ENCODE peak calls at places on chromosomes 1 and 21, in five cellular contexts. I is H1, D is K562, A is GM12878, Q is GM12891. U is an unnamed sample.

GRCh38 chr1:53378932-53379661 is 51.2 kb upstream of the LRP8 start:
- DNase-seq in Q (no peak), A (no peak), I (peak), D (no peak), U (no peak)

GRCh38 chr1:42658880-42659337 is 686 bp downstream of the PPIH start:
- DNase-seq in A (no peak), I (no peak), Q (no peak), D (no peak), U (no peak)

GRCh38 chr1:232628335-232629214 is 1.4 kb downstream of the SIPA1L2 start:
- DNase-seq in I (no peak), Q (no peak), A (no peak), D (no peak), U (no peak)

GRCh38 chr21:31136891-31137290 is 98.6 kb upstream of the KRTAP19-8 start:
- DNase-seq in D (peak), Q (no peak), I (no peak), A (peak), U (no peak)

GRCh38 chr21:39595465-39595864 is 17.3 kb upstream of the B3GALT5 start:
- DNase-seq in Q (no peak), I (no peak), A (no peak), D (no peak), U (no peak)

GRCh38 chr1:214476958-214477870 is 74.2 kb downstream of the PTPN14 start:
- DNase-seq in Q (no peak), D (no peak), I (no peak), A (no peak), U (no peak)

GRCh38 chr21:46454634-46455390 is 3.9 kb upstream of the DIP2A start:
- DNase-seq in A (no peak), I (no peak), D (no peak), Q (no peak), U (no peak)

GRCh38 chr1:17538010-17538409 is 1.5 kb upstream of the ARHGEF10L start:
- DNase-seq in D (no peak), A (no peak), I (no peak), Q (no peak), U (no peak)

GRCh38 chr1:153770812-153771211 is 4.4 kb upstream of the SLC27A3 start:
- DNase-seq in Q (no peak), D (no peak), A (no peak), I (no peak), U (no peak)

GRCh38 chr1:236155841-236156503 is 13.6 kb downstream of the GPR137B start:
- DNase-seq in A (no peak), I (no peak), Q (no peak), D (no peak), U (no peak)

GRCh38 chr1:93080424-93080823 is 1.3 kb downstream of the MTF2 start:
- DNase-seq in Q (peak), A (peak), D (peak), I (no peak), U (no peak)
- TF ChIP-seq TAF1 in Q (no peak), A (no peak), D (no peak), I (no peak), U (no peak)

GRCh38 chr1:38870996-38871395 is 2.2 kb downstream of the MYCBP start:
- DNase-seq in D (no peak), Q (no peak), A (no peak), I (no peak), U (no peak)

GRCh38 chr1:38875811-38876210 is 2.7 kb upstream of the MYCBP start:
- DNase-seq in I (no peak), A (no peak), Q (no peak), D (no peak), U (no peak)

GRCh38 chr1:38872401-38873026 is 634 bp downstream of the MYCBP start:
- DNase-seq in D (peak), I (no peak), A (no peak), Q (peak), U (no peak)

DNA sequence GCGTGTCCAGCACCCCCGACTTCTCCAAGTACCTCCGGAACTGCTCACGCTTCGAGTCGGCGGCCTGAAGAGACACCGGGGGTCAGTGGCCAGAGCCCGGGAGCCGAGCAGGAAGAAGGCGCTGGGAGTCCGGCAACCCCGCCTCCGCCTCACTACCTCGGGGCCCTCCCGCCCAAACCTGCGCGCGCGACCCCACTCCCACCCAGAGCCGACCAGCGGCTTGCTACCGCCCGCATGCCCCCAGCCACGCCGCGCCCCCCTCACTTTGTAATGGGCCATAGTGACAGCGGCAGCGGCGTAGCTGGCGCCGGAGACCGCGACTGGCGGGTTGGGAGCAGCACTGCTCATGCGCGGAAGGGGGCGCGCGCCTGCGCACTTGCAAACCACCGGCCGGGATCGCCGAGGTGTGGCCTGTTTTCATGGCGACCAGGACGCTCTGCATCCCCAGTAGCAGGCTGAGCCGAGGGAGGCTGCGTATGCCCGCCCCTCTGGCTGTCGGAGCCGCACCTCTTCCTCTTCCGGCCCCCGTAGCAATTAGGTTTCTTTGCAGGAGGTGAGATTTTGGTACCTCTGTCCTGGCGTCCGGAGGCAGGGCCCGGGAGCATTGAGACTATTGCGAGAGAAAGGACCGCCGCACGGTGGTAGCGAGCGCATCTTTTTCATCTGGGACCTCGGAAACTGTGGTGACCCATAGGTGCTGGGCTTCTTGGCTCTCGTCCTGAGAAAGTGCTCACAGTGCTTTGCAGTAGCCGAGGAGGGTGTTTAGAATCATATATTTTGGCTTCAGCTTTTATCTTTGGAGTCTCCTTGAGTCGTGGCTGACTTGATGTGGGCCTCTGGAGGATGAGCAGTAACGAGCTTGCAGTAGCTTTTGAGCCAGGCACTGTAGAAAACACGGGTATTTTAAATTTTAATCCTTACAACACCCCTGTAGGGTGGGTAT is at the start of gene MYCBP:
- DNase-seq in Q (peak), A (peak), I (peak), D (peak), U (peak)
- TF ChIP-seq POLR2A in Q (peak), A (peak), I (no peak), D (peak), U (peak)

DNA sequence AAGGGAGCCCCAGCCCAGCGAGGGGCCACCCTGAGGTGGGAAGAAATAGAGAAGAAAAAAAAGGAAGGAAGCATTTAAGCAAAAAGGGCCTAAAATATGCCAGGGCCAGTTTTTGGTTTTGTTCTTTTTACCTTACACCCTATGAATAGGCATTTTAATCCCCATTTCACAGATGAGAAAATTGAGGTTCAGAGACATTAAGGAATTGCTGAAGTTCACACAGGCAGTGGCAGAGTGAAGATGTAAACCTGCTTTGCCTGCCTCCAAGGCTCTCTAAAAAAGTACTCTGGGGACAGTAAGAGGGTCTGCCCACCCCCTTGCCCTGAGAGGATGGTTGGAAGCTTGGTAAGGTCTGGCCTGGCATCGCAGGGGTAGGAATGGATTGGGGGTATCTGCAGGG is 19.8 kb downstream of the RAP1GAP start:
- DNase-seq in Q (no peak), A (no peak), D (no peak), I (no peak), U (no peak)
- TF ChIP-seq POLR2AphosphoS5 in Q (no peak), A (no peak), D (no peak), I (no peak), U (no peak)

GRCh38 chr1:211356723-211357418 is 30.2 kb downstream of the TRAF5 start:
- DNase-seq in A (no peak), Q (no peak), I (no peak), D (no peak), U (no peak)
- TF ChIP-seq TAF1 in A (no peak), Q (no peak), I (no peak), D (no peak), U (no peak)

GRCh38 chr1:155285631-155286044 is 8.4 kb downstream of the HCN3 start:
- DNase-seq in A (no peak), I (no peak), D (no peak), Q (no peak), U (no peak)
- TF ChIP-seq POLR2A in A (no peak), I (no peak), D (no peak), Q (no peak), U (no peak)